ENCODE peak calls at places on chromosomes 4 and X, in five cellular contexts. One of them, this sample, is unnamed.

GRCh38 chrX:1719270-1719669 is 104.4 kb downstream of the ASMT start:
- DNase-seq in T follicular helper cell: no peak
- DNase-seq in NCI-H1436 treated with DMSO at 0.1 percent for 48 hours: no peak
- DNase-seq in Jurkat, Clone E6-1: no peak
- DNase-seq in NCI-H2029: no peak
- DNase-seq in this sample: no peak

GRCh38 chr4:83989835-83990234 is 453.9 kb downstream of the GPAT3 start:
- DNase-seq in T follicular helper cell: no peak
- DNase-seq in NCI-H1436 treated with DMSO at 0.1 percent for 48 hours: no peak
- DNase-seq in Jurkat, Clone E6-1: no peak
- DNase-seq in NCI-H2029: no peak
- DNase-seq in this sample: no peak

GRCh38 chrX:70454441-70455365 is 10.1 kb downstream of the DLG3 start:
- DNase-seq in T follicular helper cell: peak
- DNase-seq in NCI-H1436 treated with DMSO at 0.1 percent for 48 hours: peak
- DNase-seq in Jurkat, Clone E6-1: peak
- DNase-seq in NCI-H2029: peak
- DNase-seq in this sample: peak

GRCh38 chr4:169416997-169417396 is 146.2 kb upstream of the SH3RF1 start:
- DNase-seq in T follicular helper cell: no peak
- DNase-seq in NCI-H1436 treated with DMSO at 0.1 percent for 48 hours: no peak
- DNase-seq in Jurkat, Clone E6-1: peak
- DNase-seq in NCI-H2029: peak
- DNase-seq in this sample: no peak

GRCh38 chr4:142126890-142127497 is 490.6 kb downstream of the IL15 start:
- DNase-seq in T follicular helper cell: peak
- DNase-seq in NCI-H1436 treated with DMSO at 0.1 percent for 48 hours: no peak
- DNase-seq in Jurkat, Clone E6-1: peak
- DNase-seq in NCI-H2029: peak
- DNase-seq in this sample: peak

GRCh38 chr4:41795796-41796195 is 47.3 kb upstream of the PHOX2B start:
- DNase-seq in T follicular helper cell: no peak
- DNase-seq in NCI-H1436 treated with DMSO at 0.1 percent for 48 hours: no peak
- DNase-seq in Jurkat, Clone E6-1: no peak
- DNase-seq in NCI-H2029: no peak
- DNase-seq in this sample: no peak

GRCh38 chrX:69388526-69388925 is 115.6 kb upstream of the NALF2 start:
- DNase-seq in T follicular helper cell: no peak
- DNase-seq in NCI-H1436 treated with DMSO at 0.1 percent for 48 hours: no peak
- DNase-seq in Jurkat, Clone E6-1: no peak
- DNase-seq in NCI-H2029: peak
- DNase-seq in this sample: no peak

GRCh38 chr4:174907508-174907907 is 10.7 kb upstream of the ADAM29 start:
- DNase-seq in T follicular helper cell: no peak
- DNase-seq in NCI-H1436 treated with DMSO at 0.1 percent for 48 hours: no peak
- DNase-seq in Jurkat, Clone E6-1: no peak
- DNase-seq in NCI-H2029: no peak
- DNase-seq in this sample: no peak

GRCh38 chrX:70062961-70063550 is 799 bp downstream of the OTUD6A start:
- DNase-seq in T follicular helper cell: no peak
- DNase-seq in NCI-H1436 treated with DMSO at 0.1 percent for 48 hours: no peak
- DNase-seq in Jurkat, Clone E6-1: no peak
- DNase-seq in NCI-H2029: no peak
- DNase-seq in this sample: no peak

GRCh38 chr4:138259801-138260200 is 17.7 kb upstream of the SLC7A11 start:
- DNase-seq in T follicular helper cell: no peak
- DNase-seq in NCI-H1436 treated with DMSO at 0.1 percent for 48 hours: no peak
- DNase-seq in Jurkat, Clone E6-1: no peak
- DNase-seq in NCI-H2029: no peak
- DNase-seq in this sample: no peak

GRCh38 chr4:82599336-82599735 is 37.5 kb upstream of the TMEM150C start:
- DNase-seq in T follicular helper cell: no peak
- DNase-seq in NCI-H1436 treated with DMSO at 0.1 percent for 48 hours: peak
- DNase-seq in Jurkat, Clone E6-1: peak
- DNase-seq in NCI-H2029: peak
- DNase-seq in this sample: peak

GRCh38 chr4:111283066-111283677 is 660.3 kb upstream of the PITX2 start:
- DNase-seq in T follicular helper cell: no peak
- DNase-seq in NCI-H1436 treated with DMSO at 0.1 percent for 48 hours: no peak
- DNase-seq in Jurkat, Clone E6-1: peak
- DNase-seq in NCI-H2029: no peak
- DNase-seq in this sample: peak

GRCh38 chr4:88655226-88655625 is 42.4 kb downstream of the NAP1L5 start:
- DNase-seq in T follicular helper cell: no peak
- DNase-seq in NCI-H1436 treated with DMSO at 0.1 percent for 48 hours: no peak
- DNase-seq in Jurkat, Clone E6-1: no peak
- DNase-seq in NCI-H2029: no peak
- DNase-seq in this sample: no peak

GRCh38 chr4:87100093-87100634 is 120.3 kb downstream of the KLHL8 start:
- DNase-seq in T follicular helper cell: no peak
- DNase-seq in NCI-H1436 treated with DMSO at 0.1 percent for 48 hours: no peak
- DNase-seq in Jurkat, Clone E6-1: no peak
- DNase-seq in NCI-H2029: no peak
- DNase-seq in this sample: no peak

GRCh38 chrX:11059923-11060322 is 51.2 kb upstream of the HCCS start:
- DNase-seq in T follicular helper cell: no peak
- DNase-seq in NCI-H1436 treated with DMSO at 0.1 percent for 48 hours: no peak
- DNase-seq in Jurkat, Clone E6-1: no peak
- DNase-seq in NCI-H2029: no peak
- DNase-seq in this sample: no peak

GRCh38 chr4:85756938-85757337 is 282.0 kb downstream of the ARHGAP24 start:
- DNase-seq in T follicular helper cell: no peak
- DNase-seq in NCI-H1436 treated with DMSO at 0.1 percent for 48 hours: no peak
- DNase-seq in Jurkat, Clone E6-1: no peak
- DNase-seq in NCI-H2029: no peak
- DNase-seq in this sample: no peak

GRCh38 chrX:5397409-5397808 is 831.3 kb downstream of the NLGN4X start:
- DNase-seq in T follicular helper cell: no peak
- DNase-seq in NCI-H1436 treated with DMSO at 0.1 percent for 48 hours: no peak
- DNase-seq in Jurkat, Clone E6-1: no peak
- DNase-seq in NCI-H2029: no peak
- DNase-seq in this sample: no peak

GRCh38 chr4:52983563-52984303 is 121.6 kb downstream of the RASL11B start:
- DNase-seq in T follicular helper cell: no peak
- DNase-seq in NCI-H1436 treated with DMSO at 0.1 percent for 48 hours: no peak
- DNase-seq in Jurkat, Clone E6-1: peak
- DNase-seq in NCI-H2029: peak
- DNase-seq in this sample: peak

GRCh38 chrX:147875866-147876596 is 35.7 kb upstream of the FMR1 start:
- DNase-seq in T follicular helper cell: no peak
- DNase-seq in NCI-H1436 treated with DMSO at 0.1 percent for 48 hours: no peak
- DNase-seq in Jurkat, Clone E6-1: no peak
- DNase-seq in NCI-H2029: no peak
- DNase-seq in this sample: no peak

GRCh38 chr4:85681194-85681803 is 206.3 kb downstream of the ARHGAP24 start:
- DNase-seq in T follicular helper cell: no peak
- DNase-seq in NCI-H1436 treated with DMSO at 0.1 percent for 48 hours: no peak
- DNase-seq in Jurkat, Clone E6-1: no peak
- DNase-seq in NCI-H2029: peak
- DNase-seq in this sample: no peak

GRCh38 chr4:122703868-122704267 is 28.6 kb upstream of the BBS12 start:
- DNase-seq in T follicular helper cell: no peak
- DNase-seq in NCI-H1436 treated with DMSO at 0.1 percent for 48 hours: no peak
- DNase-seq in Jurkat, Clone E6-1: no peak
- DNase-seq in NCI-H2029: no peak
- DNase-seq in this sample: no peak

GRCh38 chr4:122364700-122365404 is 14.0 kb upstream of the ADAD1 start:
- DNase-seq in T follicular helper cell: no peak
- DNase-seq in NCI-H1436 treated with DMSO at 0.1 percent for 48 hours: no peak
- DNase-seq in Jurkat, Clone E6-1: peak
- DNase-seq in NCI-H2029: peak
- DNase-seq in this sample: peak

GRCh38 chr4:153234923-153235322 is 30.7 kb downstream of the TRIM2 start:
- DNase-seq in T follicular helper cell: no peak
- DNase-seq in NCI-H1436 treated with DMSO at 0.1 percent for 48 hours: no peak
- DNase-seq in Jurkat, Clone E6-1: no peak
- DNase-seq in NCI-H2029: no peak
- DNase-seq in this sample: no peak

GRCh38 chr4:138958519-138958918 is 57.1 kb upstream of the NOCT start:
- DNase-seq in T follicular helper cell: no peak
- DNase-seq in NCI-H1436 treated with DMSO at 0.1 percent for 48 hours: no peak
- DNase-seq in Jurkat, Clone E6-1: no peak
- DNase-seq in NCI-H2029: no peak
- DNase-seq in this sample: no peak

GRCh38 chrX:22164770-22165388 is 107.8 kb upstream of the CBLL2 start:
- DNase-seq in T follicular helper cell: no peak
- DNase-seq in NCI-H1436 treated with DMSO at 0.1 percent for 48 hours: no peak
- DNase-seq in Jurkat, Clone E6-1: no peak
- DNase-seq in NCI-H2029: no peak
- DNase-seq in this sample: no peak

GRCh38 chrX:14864626-14865025 is 8.2 kb downstream of the FANCB start:
- DNase-seq in T follicular helper cell: no peak
- DNase-seq in NCI-H1436 treated with DMSO at 0.1 percent for 48 hours: no peak
- DNase-seq in Jurkat, Clone E6-1: no peak
- DNase-seq in NCI-H2029: no peak
- DNase-seq in this sample: no peak

GRCh38 chrX:53449632-53450031 is 15.5 kb upstream of the HSD17B10 start:
- DNase-seq in T follicular helper cell: no peak
- DNase-seq in NCI-H1436 treated with DMSO at 0.1 percent for 48 hours: no peak
- DNase-seq in Jurkat, Clone E6-1: no peak
- DNase-seq in NCI-H2029: no peak
- DNase-seq in this sample: no peak

GRCh38 chr4:15262396-15262795 is 165.4 kb upstream of the C1QTNF7 start:
- DNase-seq in T follicular helper cell: no peak
- DNase-seq in NCI-H1436 treated with DMSO at 0.1 percent for 48 hours: no peak
- DNase-seq in Jurkat, Clone E6-1: no peak
- DNase-seq in NCI-H2029: no peak
- DNase-seq in this sample: no peak

This sample was measured in A549.